ENCODE peak calls at places on chromosome 4, in seven cellular contexts. B is GM13976, P is colonic mucosa, Y is GM10248, U is chondrocyte, F is brain microvascular endothelial cell, M is lower lobe of right lung. A is an unnamed sample.

GRCh38 chr4:6767725-6768538 is 14.6 kb upstream of the KIAA0232 start:
- DNase-seq in B (no peak), P (peak; percentile 81), Y (no peak), U (peak; percentile 79), F (no peak), M (peak; percentile 39), A (no peak)

GRCh38 chr4:961651-962230 is 11.6 kb downstream of the DGKQ start:
- DNase-seq in B (no peak), P (peak; percentile 81), Y (no peak), U (peak; percentile 91), F (no peak), M (no peak), A (no peak)

GRCh38 chr4:145936142-145937020 is 2.2 kb downstream of the ZNF827 start:
- DNase-seq in B (peak; percentile 84), P (peak; percentile 75), Y (peak; percentile 81), U (peak; percentile 86), F (peak; percentile 65), M (peak; percentile 68), A (no peak)

GRCh38 chr4:156598138-156598681 is 373.4 kb downstream of the PDGFC start:
- DNase-seq in B (no peak), P (no peak), Y (no peak), U (no peak), F (peak; percentile 95), M (peak; percentile 26), A (no peak)

GRCh38 chr4:155796031-155796430 is 37.2 kb downstream of the GUCY1B1 start:
- DNase-seq in B (no peak), P (no peak), Y (no peak), U (no peak), F (peak; percentile 39), M (no peak), A (no peak)

GRCh38 chr4:27360651-27361347 is 500.2 kb downstream of the STIM2 start:
- DNase-seq in B (no peak), P (no peak), Y (no peak), U (no peak), F (no peak), M (no peak), A (no peak)

GRCh38 chr4:73734405-73735070 is 5.8 kb upstream of the CXCL8 start:
- DNase-seq in B (no peak), P (no peak), Y (no peak), U (no peak), F (no peak), M (no peak), A (no peak)

GRCh38 chr4:83431200-83431599 is 24.4 kb downstream of the HELQ start:
- DNase-seq in B (no peak), P (no peak), Y (no peak), U (no peak), F (no peak), M (no peak), A (no peak)

GRCh38 chr4:762211-763190 is 56.9 kb downstream of the PCGF3 start:
- DNase-seq in B (no peak), P (no peak), Y (no peak), U (peak; percentile 76), F (peak; percentile 36), M (peak; percentile 28), A (no peak)

GRCh38 chr4:86685401-86685800 is 91.3 kb downstream of the PTPN13 start:
- DNase-seq in B (no peak), P (no peak), Y (no peak), U (no peak), F (peak; percentile 47), M (no peak), A (no peak)

GRCh38 chr4:157509286-157509685 is 288.8 kb downstream of the GRIA2 start:
- DNase-seq in B (no peak), P (no peak), Y (no peak), U (no peak), F (no peak), M (no peak), A (no peak)

GRCh38 chr4:152072001-152072485 is 311.2 kb upstream of the GATB start:
- DNase-seq in B (no peak), P (no peak), Y (no peak), U (no peak), F (no peak), M (no peak), A (no peak)

GRCh38 chr4:140367738-140368137 is 5.7 kb upstream of the SCOC start:
- DNase-seq in B (no peak), P (no peak), Y (no peak), U (no peak), F (peak; percentile 48), M (no peak), A (no peak)

GRCh38 chr4:163331629-163332360 is 601 bp downstream of the NPY1R start:
- DNase-seq in B (peak; percentile 33), P (no peak), Y (peak; percentile 15), U (no peak), F (no peak), M (peak; percentile 46), A (no peak)

GRCh38 chr4:183857040-183857439 is 48.1 kb upstream of the STOX2 start:
- DNase-seq in B (no peak), P (no peak), Y (no peak), U (no peak), F (no peak), M (no peak), A (no peak)

GRCh38 chr4:182493377-182493776 is 250.2 kb downstream of the TENM3 start:
- DNase-seq in B (no peak), P (no peak), Y (no peak), U (no peak), F (no peak), M (no peak), A (no peak)

GRCh38 chr4:3822230-3822947 is 56.2 kb downstream of the ADRA2C start:
- DNase-seq in B (no peak), P (peak; percentile 47), Y (no peak), U (peak; percentile 76), F (no peak), M (peak; percentile 39), A (no peak)

GRCh38 chr4:188002751-188003150 is 7.2 kb downstream of the ZFP42 start:
- DNase-seq in B (no peak), P (no peak), Y (no peak), U (no peak), F (no peak), M (no peak), A (no peak)

GRCh38 chr4:113355550-113356371 is 306.3 kb downstream of the ANK2 start:
- DNase-seq in B (peak; percentile 55), P (no peak), Y (peak; percentile 68), U (no peak), F (peak; percentile 94), M (no peak), A (peak; percentile 35)

GRCh38 chr4:20393486-20394100 is 141.9 kb downstream of the SLIT2 start:
- DNase-seq in B (no peak), P (no peak), Y (no peak), U (no peak), F (no peak), M (no peak), A (no peak)

GRCh38 chr4:13244342-13244905 is 239.7 kb downstream of the RAB28 start:
- DNase-seq in B (no peak), P (no peak), Y (no peak), U (no peak), F (no peak), M (no peak), A (no peak)

GRCh38 chr4:30744386-30744785 is 24.2 kb downstream of the PCDH7 start:
- DNase-seq in B (no peak), P (no peak), Y (no peak), U (no peak), F (no peak), M (no peak), A (no peak)

GRCh38 chr4:86089924-86090323 is 269.9 kb downstream of the MAPK10 start:
- DNase-seq in B (no peak), P (no peak), Y (no peak), U (no peak), F (no peak), M (no peak), A (no peak)

DNA sequence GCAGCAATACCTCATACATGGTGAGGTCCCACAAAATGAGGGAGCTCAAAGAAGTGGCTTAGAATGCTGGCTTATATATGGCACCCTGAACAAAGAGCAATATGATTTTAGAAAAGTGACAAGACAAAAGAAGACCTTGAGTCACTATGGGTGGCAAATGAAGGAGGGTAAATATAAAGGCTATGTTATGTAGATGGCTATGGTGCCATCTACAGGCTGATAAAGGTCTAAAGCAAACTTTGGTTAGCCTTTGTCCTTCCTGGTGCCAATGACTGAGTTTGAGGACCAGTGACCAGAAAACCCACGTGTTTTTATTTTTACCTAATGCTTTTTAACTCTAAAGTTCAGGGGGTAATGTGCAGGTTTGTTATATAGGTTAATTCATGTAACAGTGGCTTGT is 151.8 kb downstream of the CCNG2 start:
- DNase-seq in B (peak; percentile 60), P (no peak), Y (peak; percentile 49), U (no peak), F (peak; percentile 2), M (no peak), A (no peak)
- TF ChIP-seq CTCF in B (peak; percentile 22), P (peak; percentile 14), Y (peak; percentile 51), U (peak; percentile 79), F (peak; percentile 49), M (peak; percentile 34), A (peak; percentile 43)

GRCh38 chr4:52054254-52054653 is 3.1 kb downstream of the SPATA18 start:
- DNase-seq in B (no peak), P (no peak), Y (no peak), U (no peak), F (no peak), M (no peak), A (no peak)
- TF ChIP-seq CTCF in B (no peak), P (no peak), Y (no peak), U (no peak), F (no peak), M (no peak), A (no peak)

GRCh38 chr4:7823416-7823824 is 116.2 kb downstream of the AFAP1 start:
- DNase-seq in B (no peak), P (peak; percentile 71), Y (no peak), U (no peak), F (no peak), M (no peak), A (no peak)
- TF ChIP-seq CTCF in B (no peak), P (no peak), Y (no peak), U (no peak), F (no peak), M (no peak), A (no peak)

GRCh38 chr4:80036949-80037348 is 36.1 kb downstream of the ANTXR2 start:
- DNase-seq in B (no peak), P (no peak), Y (no peak), U (no peak), F (peak; percentile 47), M (no peak), A (peak; percentile 38)

GRCh38 chr4:80035336-80035735 is 37.7 kb downstream of the ANTXR2 start:
- DNase-seq in B (no peak), P (peak; percentile 78), Y (no peak), U (no peak), F (no peak), M (no peak), A (no peak)

GRCh38 chr4:80029364-80029763 is 43.7 kb downstream of the ANTXR2 start:
- DNase-seq in B (no peak), P (no peak), Y (no peak), U (no peak), F (no peak), M (no peak), A (no peak)

GRCh38 chr4:80036306-80036705 is 36.7 kb downstream of the ANTXR2 start:
- DNase-seq in B (no peak), P (peak; percentile 40), Y (no peak), U (no peak), F (no peak), M (no peak), A (no peak)

DNA sequence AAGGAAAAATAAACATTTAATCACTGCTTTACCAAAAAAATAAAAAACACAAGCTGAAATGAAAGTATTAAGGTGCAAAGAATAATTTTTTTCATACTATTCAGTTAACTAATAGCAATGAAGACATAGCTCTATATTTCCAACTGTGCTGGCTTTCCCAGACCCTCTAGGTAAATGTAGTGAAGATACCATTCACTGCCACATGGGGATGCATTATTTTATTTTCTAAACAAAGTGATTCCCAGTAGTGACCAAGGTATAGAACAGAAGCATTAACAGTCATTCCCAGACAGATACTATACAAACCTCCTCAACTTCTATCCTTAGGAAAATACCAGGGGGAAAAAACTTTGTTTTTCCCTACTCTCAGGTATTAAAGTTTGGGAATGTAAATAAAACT is 39.4 kb downstream of the ANTXR2 start:
- DNase-seq in B (no peak), P (no peak), Y (no peak), U (no peak), F (no peak), M (no peak), A (no peak)
- TF ChIP-seq CTCF in B (no peak), P (no peak), Y (no peak), U (peak; percentile 21), F (peak; percentile 5), M (no peak), A (no peak)

A was measured in HFF-Myc.